ENCODE peak calls at places on chromosomes 16 and 17, in ten cellular contexts. One of them, this sample, is unnamed.

GRCh38 chr16:58265480-58266052 is 29.3 kb downstream of the PRSS54 start:
- DNase-seq in breast epithelium: no peak
- DNase-seq in endothelial cell: no peak
- DNase-seq in stomach: no peak
- DNase-seq in body of pancreas: no peak
- DNase-seq in heart right ventricle: no peak
- DNase-seq in progenitor cell of endocrine pancreas: no peak
- DNase-seq in ovary: no peak
- DNase-seq in astrocyte of the cerebellum: no peak
- DNase-seq in Panc1: no peak
- DNase-seq in this sample: no peak

GRCh38 chr16:84949776-84950436 is 61.4 kb downstream of the ZDHHC7 start:
- DNase-seq in breast epithelium: no peak
- DNase-seq in endothelial cell: no peak
- DNase-seq in stomach: no peak
- DNase-seq in body of pancreas: no peak
- DNase-seq in heart right ventricle: no peak
- DNase-seq in progenitor cell of endocrine pancreas: no peak
- DNase-seq in ovary: no peak
- DNase-seq in astrocyte of the cerebellum: no peak
- DNase-seq in Panc1: no peak
- DNase-seq in this sample: no peak

GRCh38 chr16:55539049-55539448 is 27.4 kb upstream of the CAPNS2 start:
- DNase-seq in breast epithelium: no peak
- DNase-seq in endothelial cell: no peak
- DNase-seq in stomach: no peak
- DNase-seq in body of pancreas: no peak
- DNase-seq in heart right ventricle: no peak
- DNase-seq in progenitor cell of endocrine pancreas: no peak
- DNase-seq in ovary: no peak
- DNase-seq in astrocyte of the cerebellum: no peak
- DNase-seq in Panc1: no peak
- DNase-seq in this sample: no peak

GRCh38 chr16:77613115-77613514 is 109.2 kb upstream of the NUDT7 start:
- DNase-seq in breast epithelium: no peak
- DNase-seq in endothelial cell: no peak
- DNase-seq in stomach: no peak
- DNase-seq in body of pancreas: no peak
- DNase-seq in heart right ventricle: no peak
- DNase-seq in progenitor cell of endocrine pancreas: no peak
- DNase-seq in ovary: no peak
- DNase-seq in astrocyte of the cerebellum: no peak
- DNase-seq in Panc1: no peak
- DNase-seq in this sample: no peak

GRCh38 chr16:74753180-74753579 is 21.4 kb downstream of the FA2H start:
- DNase-seq in breast epithelium: no peak
- DNase-seq in endothelial cell: no peak
- DNase-seq in stomach: no peak
- DNase-seq in body of pancreas: no peak
- DNase-seq in heart right ventricle: no peak
- DNase-seq in progenitor cell of endocrine pancreas: no peak
- DNase-seq in ovary: no peak
- DNase-seq in astrocyte of the cerebellum: no peak
- DNase-seq in Panc1: no peak
- DNase-seq in this sample: no peak

GRCh38 chr17:1934901-1935300 is 90.2 kb downstream of the RTN4RL1 start:
- DNase-seq in breast epithelium: no peak
- DNase-seq in endothelial cell: no peak
- DNase-seq in stomach: no peak
- DNase-seq in body of pancreas: no peak
- DNase-seq in heart right ventricle: no peak
- DNase-seq in progenitor cell of endocrine pancreas: no peak
- DNase-seq in ovary: no peak
- DNase-seq in astrocyte of the cerebellum: no peak
- DNase-seq in Panc1: no peak
- DNase-seq in this sample: no peak

GRCh38 chr17:31919802-31920525 is 16.8 kb upstream of the SUZ12 start:
- DNase-seq in breast epithelium: no peak
- DNase-seq in endothelial cell: no peak
- DNase-seq in stomach: no peak
- DNase-seq in body of pancreas: no peak
- DNase-seq in heart right ventricle: no peak
- DNase-seq in progenitor cell of endocrine pancreas: no peak
- DNase-seq in ovary: no peak
- DNase-seq in astrocyte of the cerebellum: no peak
- DNase-seq in Panc1: no peak
- DNase-seq in this sample: no peak

GRCh38 chr17:44608732-44609435 is 47.4 kb upstream of the MEIOC start:
- DNase-seq in breast epithelium: no peak
- DNase-seq in endothelial cell: no peak
- DNase-seq in stomach: no peak
- DNase-seq in body of pancreas: no peak
- DNase-seq in heart right ventricle: no peak
- DNase-seq in progenitor cell of endocrine pancreas: no peak
- DNase-seq in ovary: no peak
- DNase-seq in astrocyte of the cerebellum: no peak
- DNase-seq in Panc1: no peak
- DNase-seq in this sample: no peak

GRCh38 chr17:7219812-7220592 is at the start of the genes ACADVL and DLG4:
- DNase-seq in breast epithelium: peak
- DNase-seq in endothelial cell: peak
- DNase-seq in stomach: peak
- DNase-seq in body of pancreas: peak
- DNase-seq in heart right ventricle: peak
- DNase-seq in progenitor cell of endocrine pancreas: peak
- DNase-seq in ovary: peak
- DNase-seq in astrocyte of the cerebellum: peak
- DNase-seq in Panc1: no peak
- DNase-seq in this sample: peak

GRCh38 chr17:42408076-42408475 is 15.0 kb downstream of the CAVIN1 start:
- DNase-seq in breast epithelium: no peak
- DNase-seq in endothelial cell: peak
- DNase-seq in stomach: no peak
- DNase-seq in body of pancreas: no peak
- DNase-seq in heart right ventricle: peak
- DNase-seq in progenitor cell of endocrine pancreas: no peak
- DNase-seq in ovary: no peak
- DNase-seq in astrocyte of the cerebellum: no peak
- DNase-seq in Panc1: no peak
- DNase-seq in this sample: no peak

GRCh38 chr17:7883781-7884386 is 4.7 kb upstream of the CHD3 start:
- DNase-seq in breast epithelium: no peak
- DNase-seq in endothelial cell: no peak
- DNase-seq in stomach: no peak
- DNase-seq in body of pancreas: no peak
- DNase-seq in heart right ventricle: no peak
- DNase-seq in progenitor cell of endocrine pancreas: no peak
- DNase-seq in ovary: no peak
- DNase-seq in astrocyte of the cerebellum: no peak
- DNase-seq in Panc1: no peak
- DNase-seq in this sample: no peak

GRCh38 chr16:23348579-23349469 is 46.7 kb downstream of the SCNN1B start:
- DNase-seq in breast epithelium: no peak
- DNase-seq in endothelial cell: peak
- DNase-seq in stomach: no peak
- DNase-seq in body of pancreas: no peak
- DNase-seq in heart right ventricle: no peak
- DNase-seq in progenitor cell of endocrine pancreas: no peak
- DNase-seq in ovary: no peak
- DNase-seq in astrocyte of the cerebellum: no peak
- DNase-seq in Panc1: no peak
- DNase-seq in this sample: no peak

GRCh38 chr17:79591014-79591590 is 19.7 kb downstream of the RBFOX3 start:
- DNase-seq in breast epithelium: no peak
- DNase-seq in endothelial cell: no peak
- DNase-seq in stomach: no peak
- DNase-seq in body of pancreas: no peak
- DNase-seq in heart right ventricle: no peak
- DNase-seq in progenitor cell of endocrine pancreas: no peak
- DNase-seq in ovary: no peak
- DNase-seq in astrocyte of the cerebellum: no peak
- DNase-seq in Panc1: no peak
- DNase-seq in this sample: no peak

GRCh38 chr17:32519769-32520701 is 33.2 kb downstream of the CDK5R1 start:
- DNase-seq in breast epithelium: no peak
- DNase-seq in endothelial cell: peak
- DNase-seq in stomach: peak
- DNase-seq in body of pancreas: no peak
- DNase-seq in heart right ventricle: peak
- DNase-seq in progenitor cell of endocrine pancreas: no peak
- DNase-seq in ovary: no peak
- DNase-seq in astrocyte of the cerebellum: no peak
- DNase-seq in Panc1: no peak
- DNase-seq in this sample: no peak

GRCh38 chr16:11296706-11297491 is 15.8 kb upstream of the PRM1 start:
- DNase-seq in breast epithelium: no peak
- DNase-seq in endothelial cell: no peak
- DNase-seq in stomach: peak
- DNase-seq in body of pancreas: peak
- DNase-seq in heart right ventricle: no peak
- DNase-seq in progenitor cell of endocrine pancreas: no peak
- DNase-seq in ovary: no peak
- DNase-seq in astrocyte of the cerebellum: no peak
- DNase-seq in Panc1: no peak
- DNase-seq in this sample: no peak
- TF ChIP-seq CTCF in breast epithelium: no peak
- TF ChIP-seq CTCF in endothelial cell: no peak
- TF ChIP-seq CTCF in stomach: no peak
- TF ChIP-seq CTCF in body of pancreas: no peak
- TF ChIP-seq CTCF in heart right ventricle: no peak
- TF ChIP-seq CTCF in progenitor cell of endocrine pancreas: no peak
- TF ChIP-seq CTCF in ovary: no peak
- TF ChIP-seq CTCF in astrocyte of the cerebellum: no peak
- TF ChIP-seq CTCF in Panc1: no peak
- TF ChIP-seq CTCF in this sample: no peak

DNA sequence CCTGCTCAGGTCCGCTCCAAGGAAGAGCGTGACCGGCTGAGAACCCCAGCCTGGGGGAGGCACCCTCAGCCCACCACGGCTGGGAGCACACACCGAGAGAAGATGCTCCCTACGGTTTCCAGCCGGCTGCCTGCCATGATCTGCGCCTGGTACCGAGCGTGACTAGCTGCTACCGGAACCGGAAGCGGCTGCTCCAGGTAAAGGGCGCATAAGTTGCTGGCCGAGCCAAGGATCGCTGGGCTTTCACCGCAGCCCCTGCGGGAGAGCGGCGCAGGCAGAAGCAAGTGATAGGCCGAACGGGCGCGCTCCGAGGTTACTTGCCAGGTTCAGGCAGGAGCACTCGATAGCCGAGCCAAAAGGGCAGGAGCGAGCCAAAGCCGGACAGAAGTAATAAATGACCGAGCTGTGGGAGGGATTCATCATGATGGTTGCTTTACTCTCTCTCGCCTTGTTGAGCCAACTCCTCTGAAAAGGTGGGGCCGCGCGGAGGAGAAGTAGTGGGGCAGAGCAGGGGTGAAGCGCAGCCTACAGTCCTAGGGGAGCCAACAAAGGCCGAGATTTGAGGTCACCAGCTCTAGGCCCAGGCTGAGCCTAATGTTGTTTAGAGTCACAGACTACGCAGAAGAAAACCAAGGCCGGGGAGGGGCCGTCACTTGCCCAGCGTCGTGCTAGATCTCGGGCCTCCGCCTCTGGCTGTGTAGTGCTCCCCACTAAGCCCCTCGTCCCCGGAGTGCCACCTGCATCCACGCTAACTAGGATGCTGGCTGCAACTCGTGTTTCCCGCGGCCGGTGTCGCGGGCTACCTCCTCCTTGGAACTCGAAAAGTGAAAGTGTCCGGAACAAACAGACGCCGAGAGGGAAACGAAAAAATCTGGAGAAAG is at the start of gene MRPS23:
- DNase-seq in breast epithelium: peak
- DNase-seq in endothelial cell: peak
- DNase-seq in stomach: peak
- DNase-seq in body of pancreas: peak
- DNase-seq in heart right ventricle: peak
- DNase-seq in progenitor cell of endocrine pancreas: peak
- DNase-seq in ovary: peak
- DNase-seq in astrocyte of the cerebellum: peak
- DNase-seq in Panc1: peak
- DNase-seq in this sample: peak
- TF ChIP-seq CTCF in breast epithelium: no peak
- TF ChIP-seq CTCF in endothelial cell: no peak
- TF ChIP-seq CTCF in stomach: no peak
- TF ChIP-seq CTCF in body of pancreas: no peak
- TF ChIP-seq CTCF in heart right ventricle: no peak
- TF ChIP-seq CTCF in progenitor cell of endocrine pancreas: no peak
- TF ChIP-seq CTCF in ovary: no peak
- TF ChIP-seq CTCF in astrocyte of the cerebellum: no peak
- TF ChIP-seq CTCF in Panc1: no peak
- TF ChIP-seq CTCF in this sample: no peak

GRCh38 chr16:52069866-52070265 is 477.1 kb downstream of the TOX3 start:
- DNase-seq in breast epithelium: no peak
- DNase-seq in endothelial cell: peak
- DNase-seq in stomach: no peak
- DNase-seq in body of pancreas: no peak
- DNase-seq in heart right ventricle: no peak
- DNase-seq in progenitor cell of endocrine pancreas: no peak
- DNase-seq in ovary: no peak
- DNase-seq in astrocyte of the cerebellum: no peak
- DNase-seq in Panc1: no peak
- DNase-seq in this sample: no peak
- TF ChIP-seq CTCF in breast epithelium: no peak
- TF ChIP-seq CTCF in endothelial cell: peak
- TF ChIP-seq CTCF in stomach: peak
- TF ChIP-seq CTCF in body of pancreas: peak
- TF ChIP-seq CTCF in heart right ventricle: peak
- TF ChIP-seq CTCF in progenitor cell of endocrine pancreas: peak
- TF ChIP-seq CTCF in ovary: no peak
- TF ChIP-seq CTCF in astrocyte of the cerebellum: peak
- TF ChIP-seq CTCF in Panc1: peak
- TF ChIP-seq CTCF in this sample: no peak

DNA sequence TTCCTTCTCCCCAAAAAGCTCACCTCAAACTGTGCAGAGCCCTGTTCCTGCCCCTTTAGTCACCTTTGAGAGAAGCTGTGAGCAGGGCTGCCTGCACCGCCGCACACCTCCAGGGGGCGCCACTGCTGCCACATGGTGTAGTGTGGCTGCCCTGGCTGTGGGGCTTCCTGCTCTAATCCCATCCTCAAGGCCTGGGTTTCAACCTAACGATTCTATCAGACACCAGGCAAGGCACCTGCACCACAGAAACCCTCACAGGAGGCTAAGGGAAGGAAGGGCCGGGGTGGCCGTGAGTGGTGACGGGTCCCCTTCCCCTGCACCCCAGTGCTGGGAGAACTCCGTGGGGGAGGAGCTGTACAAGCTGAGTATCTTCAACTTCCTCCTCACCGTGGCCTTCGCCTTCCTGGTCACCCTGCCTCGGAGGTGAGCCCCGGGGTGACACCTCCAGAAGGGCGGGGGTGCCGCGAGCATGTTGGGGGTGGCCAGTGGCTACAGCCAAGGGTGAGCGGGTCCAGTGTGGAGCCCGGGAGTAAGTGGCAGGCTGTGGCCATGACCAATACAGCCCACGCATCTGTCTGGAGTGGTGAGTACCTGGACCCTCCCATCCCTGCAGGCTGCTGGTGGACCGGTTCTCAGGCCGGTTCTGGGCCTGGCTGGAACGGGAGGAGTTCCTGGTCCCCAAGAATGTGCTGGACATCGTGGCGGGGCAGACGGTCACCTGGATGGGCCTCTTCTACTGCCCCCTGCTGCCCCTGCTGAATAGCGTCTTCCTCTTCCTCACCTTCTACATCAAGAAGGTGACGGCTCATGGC is 7.0 kb downstream of the TMC8 start:
- DNase-seq in breast epithelium: no peak
- DNase-seq in endothelial cell: no peak
- DNase-seq in stomach: no peak
- DNase-seq in body of pancreas: no peak
- DNase-seq in heart right ventricle: no peak
- DNase-seq in progenitor cell of endocrine pancreas: no peak
- DNase-seq in ovary: no peak
- DNase-seq in astrocyte of the cerebellum: no peak
- DNase-seq in Panc1: no peak
- DNase-seq in this sample: no peak
- TF ChIP-seq CTCF in breast epithelium: no peak
- TF ChIP-seq CTCF in endothelial cell: peak
- TF ChIP-seq CTCF in stomach: no peak
- TF ChIP-seq CTCF in body of pancreas: no peak
- TF ChIP-seq CTCF in heart right ventricle: peak
- TF ChIP-seq CTCF in progenitor cell of endocrine pancreas: peak
- TF ChIP-seq CTCF in ovary: no peak
- TF ChIP-seq CTCF in astrocyte of the cerebellum: peak
- TF ChIP-seq CTCF in Panc1: peak
- TF ChIP-seq CTCF in this sample: no peak

This sample was measured in activated B cell treated with CpG ODN at 0.5 μM for 24 hours.